ENCODE peak calls at places on chromosomes 5 and 9, in nine cellular contexts. D is PC-9, N is GM12878, Y is ovary, A is endothelial cell of umbilical vein, B is uterus, J is BJ, E is psoas muscle, M is BE2C. G is an unnamed sample. For H3K36me3, the result is how much of the 10 kb centered on the place peaks cover.

GRCh38 chr9:134360897-134361296 is 34.6 kb downstream of the RXRA start:
- DNase-seq in D (peak), N (no peak), Y (no peak), A (peak), B (no peak), J (no peak), E (no peak), M (peak), G (peak)

GRCh38 chr5:178590141-178590923 is at the start of gene COL23A1:
- DNase-seq in D (no peak), N (no peak), Y (no peak), A (peak), B (peak), J (no peak), E (peak), M (peak), G (peak)

GRCh38 chr5:62206150-62206829 is 99.7 kb upstream of the KIF2A start:
- DNase-seq in D (no peak), N (no peak), Y (no peak), A (no peak), B (no peak), J (no peak), E (no peak), M (peak), G (no peak)

GRCh38 chr5:43007911-43008368 is 32.2 kb downstream of the ANXA2R start:
- DNase-seq in D (peak), N (no peak), Y (peak), A (peak), B (peak), J (no peak), E (peak), M (peak), G (peak)

GRCh38 chr9:79768199-79768598 is 196.4 kb downstream of the TLE4 start:
- DNase-seq in D (no peak), N (no peak), Y (peak), A (no peak), B (no peak), J (no peak), E (no peak), M (peak), G (no peak)

GRCh38 chr9:94839398-94839797 is 112.9 kb downstream of the AOPEP start:
- DNase-seq in D (no peak), N (no peak), Y (no peak), A (no peak), B (no peak), J (no peak), E (no peak), M (no peak), G (no peak)

GRCh38 chr5:129177451-129177850 is 82.9 kb downstream of the ISOC1 start:
- DNase-seq in D (no peak), N (no peak), Y (no peak), A (no peak), B (no peak), J (no peak), E (no peak), M (no peak), G (no peak)

GRCh38 chr5:121138495-121138907 is 674.4 kb downstream of the PRR16 start:
- DNase-seq in D (no peak), N (no peak), Y (no peak), A (peak), B (no peak), J (no peak), E (no peak), M (peak), G (no peak)

GRCh38 chr5:169200086-169200778 is 100.7 kb downstream of the SLIT3 start:
- DNase-seq in D (no peak), N (no peak), Y (no peak), A (no peak), B (no peak), J (no peak), E (no peak), M (peak), G (no peak)

GRCh38 chr5:130884033-130884432 is 281.0 kb downstream of the HINT1 start:
- DNase-seq in D (no peak), N (no peak), Y (no peak), A (no peak), B (no peak), J (no peak), E (no peak), M (no peak), G (no peak)

GRCh38 chr9:76215066-76215465 is 179.2 kb downstream of the RFK start:
- DNase-seq in D (peak), N (no peak), Y (no peak), A (peak), B (no peak), J (peak), E (no peak), M (peak), G (no peak)

GRCh38 chr5:168296687-168297086 is 5.2 kb downstream of the WWC1 start:
- DNase-seq in D (no peak), N (no peak), Y (no peak), A (no peak), B (no peak), J (no peak), E (no peak), M (no peak), G (no peak)

GRCh38 chr5:76473676-76474075 is 70.6 kb downstream of the IQGAP2 start:
- DNase-seq in D (no peak), N (no peak), Y (no peak), A (no peak), B (no peak), J (no peak), E (no peak), M (no peak), G (no peak)

GRCh38 chr5:166430491-166431319 is 1860.7 kb upstream of the WWC1 start:
- DNase-seq in D (no peak), N (no peak), Y (no peak), A (no peak), B (no peak), J (no peak), E (no peak), M (no peak), G (no peak)

GRCh38 chr5:72206160-72206559 is 98.9 kb downstream of the MAP1B start:
- DNase-seq in D (no peak), N (no peak), Y (no peak), A (no peak), B (no peak), J (no peak), E (no peak), M (no peak), G (no peak)

GRCh38 chr5:154757647-154758406 is 2.6 kb downstream of the LARP1 start:
- DNase-seq in D (peak), N (no peak), Y (no peak), A (peak), B (no peak), J (no peak), E (no peak), M (no peak), G (no peak)

GRCh38 chr5:95283761-95284511 is 958 bp downstream of the MCTP1 start:
- DNase-seq in D (no peak), N (no peak), Y (no peak), A (peak), B (no peak), J (no peak), E (no peak), M (peak), G (no peak)

GRCh38 chr5:150409638-150410523 is 2.8 kb downstream of the CD74 start:
- DNase-seq in D (peak), N (peak), Y (peak), A (peak), B (peak), J (peak), E (peak), M (peak), G (peak)

GRCh38 chr9:137058651-137059234 is 4.9 kb upstream of the ENTPD2 start:
- DNase-seq in D (peak), N (no peak), Y (no peak), A (no peak), B (no peak), J (no peak), E (no peak), M (no peak), G (no peak)

GRCh38 chr5:72817076-72817476 is 615 bp downstream of the TNPO1 start:
- DNase-seq in D (no peak), N (no peak), Y (peak), A (peak), B (peak), J (no peak), E (peak), M (peak), G (peak)

GRCh38 chr9:33139421-33140228 is 27.5 kb downstream of the B4GALT1 start:
- DNase-seq in D (no peak), N (no peak), Y (peak), A (no peak), B (peak), J (peak), E (peak), M (peak), G (peak)

GRCh38 chr5:163506726-163507125 is 1.3 kb downstream of the MAT2B start:
- DNase-seq in D (no peak), N (no peak), Y (no peak), A (peak), B (no peak), J (no peak), E (no peak), M (no peak), G (no peak)

GRCh38 chr9:124458441-124458840 is 8.2 kb downstream of the ADGRD2 start:
- DNase-seq in D (no peak), N (no peak), Y (no peak), A (no peak), B (no peak), J (no peak), E (no peak), M (no peak), G (no peak)
- H3K4me3 ChIP-seq in D (no peak), N (no peak), Y (no peak), A (no peak), B (no peak), J (no peak), E (no peak), M (no peak), G (no peak)

GRCh38 chr9:132381966-132382541 is 24.6 kb downstream of the TTF1 start:
- DNase-seq in D (no peak), N (peak), Y (no peak), A (no peak), B (no peak), J (no peak), E (no peak), M (no peak), G (no peak)
- H3K36me3 ChIP-seq in D (under half), N (under half), Y (under half), A (under half), B (under half), J (under half), E (half or more), M (under half), G (half or more)

DNA sequence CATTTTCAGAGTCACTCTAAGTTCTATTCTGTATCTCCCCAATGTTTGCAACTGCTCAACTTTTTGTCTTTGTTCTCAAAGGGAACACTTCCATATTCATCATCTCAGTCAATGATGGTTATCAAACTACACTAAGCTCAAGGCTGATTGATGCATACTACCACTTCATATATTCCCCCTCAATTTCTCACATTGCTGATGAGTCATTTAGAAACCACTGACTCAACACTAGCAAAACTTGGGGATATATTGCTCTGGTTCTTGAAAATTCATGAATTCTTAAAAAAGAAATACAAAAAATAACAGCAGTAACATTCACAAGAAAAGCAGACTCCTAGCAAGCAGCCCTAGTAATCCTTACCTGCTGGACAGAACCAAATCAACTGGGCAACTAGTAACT is 52.2 kb downstream of the ABHD17B start:
- DNase-seq in D (no peak), N (peak), Y (no peak), A (no peak), B (no peak), J (no peak), E (no peak), M (no peak), G (no peak)
- TF ChIP-seq CTCF in D (no peak), N (no peak), Y (no peak), A (no peak), B (no peak), J (no peak), E (no peak), M (no peak), G (no peak)

DNA sequence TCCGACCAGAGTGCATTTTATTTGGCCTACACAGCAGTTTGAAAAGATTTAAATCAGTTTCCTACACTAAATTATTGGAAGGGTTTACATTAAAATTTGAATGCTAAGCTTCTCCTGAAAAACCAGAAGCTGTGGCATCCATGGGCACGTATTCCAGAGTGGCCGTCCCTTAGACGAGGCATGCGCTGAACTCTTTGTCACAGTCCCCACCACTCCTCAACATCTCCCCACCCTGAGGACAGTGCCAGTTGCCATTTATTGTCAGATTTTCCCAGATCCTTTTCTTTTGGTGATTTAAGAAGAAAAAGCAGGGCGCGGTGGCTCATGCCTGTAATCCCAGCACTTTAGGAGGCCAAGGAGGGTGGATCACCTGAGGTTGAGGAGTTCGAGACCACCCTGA is 39.9 kb upstream of the UNC5A start:
- DNase-seq in D (no peak), N (no peak), Y (no peak), A (no peak), B (no peak), J (no peak), E (no peak), M (no peak), G (no peak)
- H3K4me3 ChIP-seq in D (no peak), N (no peak), Y (no peak), A (no peak), B (no peak), J (no peak), E (no peak), M (no peak), G (no peak)

DNA sequence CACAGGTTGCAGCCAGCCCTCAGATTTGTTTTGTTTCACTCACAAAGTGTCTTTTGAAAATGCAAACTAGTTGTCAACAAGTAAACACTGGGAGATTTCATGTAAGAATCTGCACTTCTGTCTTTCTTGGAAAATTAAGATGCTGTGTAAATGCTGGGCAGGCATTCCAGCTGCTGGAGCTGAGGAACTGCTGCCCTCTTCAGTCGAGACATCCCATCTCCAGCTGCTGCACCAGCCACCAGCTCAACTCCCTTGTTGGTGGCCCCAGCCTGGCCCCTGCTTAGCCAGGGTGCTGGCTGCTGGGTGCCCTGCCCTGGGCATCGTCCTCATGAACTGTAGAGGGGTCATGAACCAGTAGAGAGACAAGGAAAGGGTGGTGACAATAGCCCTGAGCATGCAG is 33.1 kb upstream of the AFAP1L1 start:
- DNase-seq in D (no peak), N (no peak), Y (no peak), A (no peak), B (no peak), J (no peak), E (no peak), M (no peak), G (no peak)
- H3K36me3 ChIP-seq in D (under half), N (under half), Y (under half), A (under half), B (under half), J (under half), E (half or more), M (under half), G (half or more)